ENCODE peak calls at places on chromosomes 3 and 15, in six cellular contexts. One of them, this sample, is unnamed.
A peak's percentile ranks its signal among the peaks of the same experiment; 100 is the strongest.

GRCh38 chr15:76337739-76338554 is 1.4 kb downstream of the ISL2 start:
- DNase-seq in Jurkat, Clone E6-1: no peak
- DNase-seq in MM.1S: no peak
- DNase-seq in astrocyte of the cerebellum: no peak
- DNase-seq in heart left ventricle: no peak
- DNase-seq in foreskin fibroblast: peak; percentile 24
- DNase-seq in this sample: no peak

GRCh38 chr15:56249080-56249479 is 5.4 kb upstream of the RFX7 start:
- DNase-seq in Jurkat, Clone E6-1: peak; percentile 47
- DNase-seq in MM.1S: peak; percentile 57
- DNase-seq in astrocyte of the cerebellum: peak; percentile 57
- DNase-seq in heart left ventricle: no peak
- DNase-seq in foreskin fibroblast: no peak
- DNase-seq in this sample: no peak

GRCh38 chr3:136989781-136990524 is 32.2 kb downstream of the IL20RB start:
- DNase-seq in Jurkat, Clone E6-1: no peak
- DNase-seq in MM.1S: no peak
- DNase-seq in astrocyte of the cerebellum: no peak
- DNase-seq in heart left ventricle: no peak
- DNase-seq in foreskin fibroblast: no peak
- DNase-seq in this sample: no peak

GRCh38 chr3:118544458-118544857 is 490.2 kb downstream of the IGSF11 start:
- DNase-seq in Jurkat, Clone E6-1: peak; percentile 7
- DNase-seq in MM.1S: no peak
- DNase-seq in astrocyte of the cerebellum: no peak
- DNase-seq in heart left ventricle: no peak
- DNase-seq in foreskin fibroblast: no peak
- DNase-seq in this sample: no peak

GRCh38 chr15:27017168-27017809 is 46.3 kb downstream of the GABRG3 start:
- DNase-seq in Jurkat, Clone E6-1: peak; percentile 80
- DNase-seq in MM.1S: peak; percentile 65
- DNase-seq in astrocyte of the cerebellum: peak; percentile 52
- DNase-seq in heart left ventricle: no peak
- DNase-seq in foreskin fibroblast: peak; percentile 5
- DNase-seq in this sample: peak; percentile 33

GRCh38 chr3:139388961-139389551 is 391 bp downstream of the COPB2 start:
- DNase-seq in Jurkat, Clone E6-1: no peak
- DNase-seq in MM.1S: peak; percentile 7
- DNase-seq in astrocyte of the cerebellum: no peak
- DNase-seq in heart left ventricle: no peak
- DNase-seq in foreskin fibroblast: no peak
- DNase-seq in this sample: no peak

GRCh38 chr3:50269977-50270413 is 1.0 kb downstream of the SEMA3B start:
- DNase-seq in Jurkat, Clone E6-1: no peak
- DNase-seq in MM.1S: no peak
- DNase-seq in astrocyte of the cerebellum: no peak
- DNase-seq in heart left ventricle: no peak
- DNase-seq in foreskin fibroblast: peak; percentile 45
- DNase-seq in this sample: no peak

GRCh38 chr3:48411606-48412374 is 18.1 kb downstream of the PLXNB1 start:
- DNase-seq in Jurkat, Clone E6-1: no peak
- DNase-seq in MM.1S: no peak
- DNase-seq in astrocyte of the cerebellum: no peak
- DNase-seq in heart left ventricle: no peak
- DNase-seq in foreskin fibroblast: no peak
- DNase-seq in this sample: no peak

GRCh38 chr3:8575364-8576104 is 69.1 kb downstream of the SSUH2 start:
- DNase-seq in Jurkat, Clone E6-1: no peak
- DNase-seq in MM.1S: no peak
- DNase-seq in astrocyte of the cerebellum: no peak
- DNase-seq in heart left ventricle: no peak
- DNase-seq in foreskin fibroblast: peak; percentile 37
- DNase-seq in this sample: peak; percentile 63

GRCh38 chr3:175111036-175111435 is 251.9 kb downstream of the NAALADL2 start:
- DNase-seq in Jurkat, Clone E6-1: no peak
- DNase-seq in MM.1S: no peak
- DNase-seq in astrocyte of the cerebellum: no peak
- DNase-seq in heart left ventricle: no peak
- DNase-seq in foreskin fibroblast: peak; percentile 14
- DNase-seq in this sample: no peak

GRCh38 chr15:68396068-68396467 is 35.9 kb downstream of the ITGA11 start:
- DNase-seq in Jurkat, Clone E6-1: no peak
- DNase-seq in MM.1S: no peak
- DNase-seq in astrocyte of the cerebellum: no peak
- DNase-seq in heart left ventricle: no peak
- DNase-seq in foreskin fibroblast: no peak
- DNase-seq in this sample: no peak

GRCh38 chr3:113897373-113897777 is 50.4 kb upstream of the ZDHHC23 start:
- DNase-seq in Jurkat, Clone E6-1: no peak
- DNase-seq in MM.1S: peak; percentile 80
- DNase-seq in astrocyte of the cerebellum: no peak
- DNase-seq in heart left ventricle: no peak
- DNase-seq in foreskin fibroblast: no peak
- DNase-seq in this sample: no peak

GRCh38 chr3:52846427-52846983 is 11.7 kb upstream of the MUSTN1 start:
- DNase-seq in Jurkat, Clone E6-1: no peak
- DNase-seq in MM.1S: peak; percentile 25
- DNase-seq in astrocyte of the cerebellum: no peak
- DNase-seq in heart left ventricle: no peak
- DNase-seq in foreskin fibroblast: no peak
- DNase-seq in this sample: no peak

GRCh38 chr3:189911001-189911400 is 209.7 kb downstream of the P3H2 start:
- DNase-seq in Jurkat, Clone E6-1: no peak
- DNase-seq in MM.1S: no peak
- DNase-seq in astrocyte of the cerebellum: no peak
- DNase-seq in heart left ventricle: no peak
- DNase-seq in foreskin fibroblast: no peak
- DNase-seq in this sample: no peak

GRCh38 chr15:37053070-37053653 is 47.2 kb downstream of the MEIS2 start:
- DNase-seq in Jurkat, Clone E6-1: no peak
- DNase-seq in MM.1S: no peak
- DNase-seq in astrocyte of the cerebellum: peak; percentile 71
- DNase-seq in heart left ventricle: no peak
- DNase-seq in foreskin fibroblast: no peak
- DNase-seq in this sample: no peak

GRCh38 chr3:136142592-136142991 is 53.5 kb downstream of the MSL2 start:
- DNase-seq in Jurkat, Clone E6-1: no peak
- DNase-seq in MM.1S: no peak
- DNase-seq in astrocyte of the cerebellum: peak; percentile 75
- DNase-seq in heart left ventricle: no peak
- DNase-seq in foreskin fibroblast: peak; percentile 70
- DNase-seq in this sample: peak; percentile 80

GRCh38 chr3:23776352-23776891 is 29.3 kb upstream of the UBE2E1 start:
- DNase-seq in Jurkat, Clone E6-1: no peak
- DNase-seq in MM.1S: no peak
- DNase-seq in astrocyte of the cerebellum: peak; percentile 57
- DNase-seq in heart left ventricle: no peak
- DNase-seq in foreskin fibroblast: peak; percentile 52
- DNase-seq in this sample: peak; percentile 70

GRCh38 chr3:29381595-29381994 is 100.7 kb downstream of the RBMS3 start:
- DNase-seq in Jurkat, Clone E6-1: no peak
- DNase-seq in MM.1S: no peak
- DNase-seq in astrocyte of the cerebellum: no peak
- DNase-seq in heart left ventricle: no peak
- DNase-seq in foreskin fibroblast: no peak
- DNase-seq in this sample: no peak

GRCh38 chr3:11933529-11933928 is 70.7 kb upstream of the SYN2 start:
- DNase-seq in Jurkat, Clone E6-1: no peak
- DNase-seq in MM.1S: no peak
- DNase-seq in astrocyte of the cerebellum: no peak
- DNase-seq in heart left ventricle: no peak
- DNase-seq in foreskin fibroblast: no peak
- DNase-seq in this sample: no peak

GRCh38 chr3:38138347-38139190 is at the start of gene MYD88:
- DNase-seq in Jurkat, Clone E6-1: peak; percentile 62
- DNase-seq in MM.1S: peak; percentile 81
- DNase-seq in astrocyte of the cerebellum: no peak
- DNase-seq in heart left ventricle: peak; percentile 85
- DNase-seq in foreskin fibroblast: peak; percentile 58
- DNase-seq in this sample: no peak

GRCh38 chr3:134708671-134709070 is 57.8 kb upstream of the KY start:
- DNase-seq in Jurkat, Clone E6-1: no peak
- DNase-seq in MM.1S: no peak
- DNase-seq in astrocyte of the cerebellum: no peak
- DNase-seq in heart left ventricle: no peak
- DNase-seq in foreskin fibroblast: no peak
- DNase-seq in this sample: no peak

GRCh38 chr3:55565516-55565915 is 78.4 kb upstream of the WNT5A start:
- DNase-seq in Jurkat, Clone E6-1: no peak
- DNase-seq in MM.1S: no peak
- DNase-seq in astrocyte of the cerebellum: no peak
- DNase-seq in heart left ventricle: no peak
- DNase-seq in foreskin fibroblast: no peak
- DNase-seq in this sample: no peak

GRCh38 chr3:23806322-23807160 is 786 bp downstream of the UBE2E1 start:
- DNase-seq in Jurkat, Clone E6-1: no peak
- DNase-seq in MM.1S: no peak
- DNase-seq in astrocyte of the cerebellum: no peak
- DNase-seq in heart left ventricle: peak; percentile 49
- DNase-seq in foreskin fibroblast: no peak
- DNase-seq in this sample: no peak

GRCh38 chr3:65412591-65412990 is 626.1 kb downstream of the MAGI1 start:
- DNase-seq in Jurkat, Clone E6-1: peak; percentile 3
- DNase-seq in MM.1S: peak; percentile 67
- DNase-seq in astrocyte of the cerebellum: no peak
- DNase-seq in heart left ventricle: peak; percentile 81
- DNase-seq in foreskin fibroblast: no peak
- DNase-seq in this sample: peak; percentile 70

GRCh38 chr3:114756506-114757279 is 390.4 kb downstream of the ZBTB20 start:
- DNase-seq in Jurkat, Clone E6-1: no peak
- DNase-seq in MM.1S: no peak
- DNase-seq in astrocyte of the cerebellum: no peak
- DNase-seq in heart left ventricle: peak; percentile 15
- DNase-seq in foreskin fibroblast: peak; percentile 72
- DNase-seq in this sample: no peak

GRCh38 chr15:38307251-38307650 is 54.6 kb downstream of the SPRED1 start:
- DNase-seq in Jurkat, Clone E6-1: peak; percentile 17
- DNase-seq in MM.1S: no peak
- DNase-seq in astrocyte of the cerebellum: no peak
- DNase-seq in heart left ventricle: no peak
- DNase-seq in foreskin fibroblast: no peak
- DNase-seq in this sample: no peak

GRCh38 chr15:36950371-36950770 is 150.0 kb downstream of the MEIS2 start:
- DNase-seq in Jurkat, Clone E6-1: no peak
- DNase-seq in MM.1S: no peak
- DNase-seq in astrocyte of the cerebellum: no peak
- DNase-seq in heart left ventricle: no peak
- DNase-seq in foreskin fibroblast: no peak
- DNase-seq in this sample: no peak

GRCh38 chr3:22491326-22491725 is 711.8 kb upstream of the UBE2E2 start:
- DNase-seq in Jurkat, Clone E6-1: no peak
- DNase-seq in MM.1S: no peak
- DNase-seq in astrocyte of the cerebellum: no peak
- DNase-seq in heart left ventricle: no peak
- DNase-seq in foreskin fibroblast: no peak
- DNase-seq in this sample: no peak
- H3K4me3 ChIP-seq in Jurkat, Clone E6-1: no peak overlapping the region
- H3K4me3 ChIP-seq in MM.1S: no peak overlapping the region
- H3K4me3 ChIP-seq in astrocyte of the cerebellum: no peak overlapping the region
- H3K4me3 ChIP-seq in heart left ventricle: no peak overlapping the region
- H3K4me3 ChIP-seq in foreskin fibroblast: no peak overlapping the region
- H3K4me3 ChIP-seq in this sample: no peak overlapping the region

GRCh38 chr3:119657887-119658702 is 2.3 kb downstream of the POPDC2 start:
- DNase-seq in Jurkat, Clone E6-1: peak; percentile 24
- DNase-seq in MM.1S: no peak
- DNase-seq in astrocyte of the cerebellum: no peak
- DNase-seq in heart left ventricle: no peak
- DNase-seq in foreskin fibroblast: no peak
- DNase-seq in this sample: no peak
- H3K4me3 ChIP-seq in Jurkat, Clone E6-1: no peak overlapping the region
- H3K4me3 ChIP-seq in MM.1S: no peak overlapping the region
- H3K4me3 ChIP-seq in astrocyte of the cerebellum: no peak overlapping the region
- H3K4me3 ChIP-seq in heart left ventricle: peak overlapping the region; percentile 70
- H3K4me3 ChIP-seq in foreskin fibroblast: no peak overlapping the region
- H3K4me3 ChIP-seq in this sample: no peak overlapping the region

GRCh38 chr3:42366550-42366949 is 43.9 kb downstream of the LYZL4 start:
- DNase-seq in Jurkat, Clone E6-1: no peak
- DNase-seq in MM.1S: no peak
- DNase-seq in astrocyte of the cerebellum: no peak
- DNase-seq in heart left ventricle: no peak
- DNase-seq in foreskin fibroblast: no peak
- DNase-seq in this sample: no peak
- H3K4me3 ChIP-seq in Jurkat, Clone E6-1: no peak overlapping the region
- H3K4me3 ChIP-seq in MM.1S: no peak overlapping the region
- H3K4me3 ChIP-seq in astrocyte of the cerebellum: no peak overlapping the region
- H3K4me3 ChIP-seq in heart left ventricle: no peak overlapping the region
- H3K4me3 ChIP-seq in foreskin fibroblast: no peak overlapping the region
- H3K4me3 ChIP-seq in this sample: no peak overlapping the region

GRCh38 chr15:25671132-25671531 is 192.0 kb downstream of the ATP10A start:
- DNase-seq in Jurkat, Clone E6-1: no peak
- DNase-seq in MM.1S: no peak
- DNase-seq in astrocyte of the cerebellum: no peak
- DNase-seq in heart left ventricle: no peak
- DNase-seq in foreskin fibroblast: no peak
- DNase-seq in this sample: no peak

GRCh38 chr15:25670025-25670554 is 193.0 kb downstream of the ATP10A start:
- DNase-seq in Jurkat, Clone E6-1: no peak
- DNase-seq in MM.1S: no peak
- DNase-seq in astrocyte of the cerebellum: peak; percentile 84
- DNase-seq in heart left ventricle: peak; percentile 81
- DNase-seq in foreskin fibroblast: peak; percentile 46
- DNase-seq in this sample: no peak

GRCh38 chr15:25667829-25668228 is 195.3 kb downstream of the ATP10A start:
- DNase-seq in Jurkat, Clone E6-1: no peak
- DNase-seq in MM.1S: no peak
- DNase-seq in astrocyte of the cerebellum: no peak
- DNase-seq in heart left ventricle: no peak
- DNase-seq in foreskin fibroblast: no peak
- DNase-seq in this sample: no peak

GRCh38 chr15:25668901-25669300 is 194.2 kb downstream of the ATP10A start:
- DNase-seq in Jurkat, Clone E6-1: no peak
- DNase-seq in MM.1S: no peak
- DNase-seq in astrocyte of the cerebellum: no peak
- DNase-seq in heart left ventricle: no peak
- DNase-seq in foreskin fibroblast: no peak
- DNase-seq in this sample: no peak

GRCh38 chr15:25668236-25668635 is 194.9 kb downstream of the ATP10A start:
- DNase-seq in Jurkat, Clone E6-1: no peak
- DNase-seq in MM.1S: no peak
- DNase-seq in astrocyte of the cerebellum: no peak
- DNase-seq in heart left ventricle: no peak
- DNase-seq in foreskin fibroblast: no peak
- DNase-seq in this sample: no peak
- H3K4me3 ChIP-seq in Jurkat, Clone E6-1: no peak overlapping the region
- H3K4me3 ChIP-seq in MM.1S: no peak overlapping the region
- H3K4me3 ChIP-seq in astrocyte of the cerebellum: no peak overlapping the region
- H3K4me3 ChIP-seq in heart left ventricle: no peak overlapping the region
- H3K4me3 ChIP-seq in foreskin fibroblast: no peak overlapping the region
- H3K4me3 ChIP-seq in this sample: no peak overlapping the region